ENCODE peak calls at places on chromosomes 4 and X, in five cellular contexts. G is cardiac muscle cell, R is lower lobe of right lung, Z is AG10803, H is endothelial cell of umbilical vein. V is an unnamed sample.
A peak's percentile ranks its signal among the peaks of the same experiment; 100 is the strongest.

GRCh38 chrX:71178908-71179307 is 34.3 kb downstream of the NLGN3 start:
- DNase-seq in R (peak; percentile 47), H (peak; percentile 62), G (peak; percentile 79), Z (peak; percentile 62), V (peak; percentile 80)

GRCh38 chr4:98951710-98952109 is 22.8 kb upstream of the EIF4E start:
- DNase-seq in Z (no peak), R (no peak), G (no peak), H (no peak), V (no peak)

GRCh38 chr4:52704133-52704532 is 45.0 kb upstream of the USP46 start:
- DNase-seq in H (no peak), R (no peak), G (peak; percentile 38), Z (peak; percentile 76), V (peak; percentile 55)

GRCh38 chr4:80360900-80361299 is 25.4 kb downstream of the CFAP299 start:
- DNase-seq in Z (no peak), R (no peak), G (no peak), H (no peak), V (peak; percentile 52)

GRCh38 chr4:81555489-81555888 is 83.8 kb upstream of the RASGEF1B start:
- DNase-seq in G (no peak), R (no peak), H (no peak), Z (no peak), V (no peak)

GRCh38 chrX:115892787-115893671 is 277.5 kb upstream of the AGTR2 start:
- DNase-seq in R (no peak), G (peak; percentile 45), H (no peak), Z (no peak), V (no peak)

GRCh38 chrX:11765449-11765848 is 7.4 kb downstream of the MSL3 start:
- DNase-seq in G (no peak), Z (no peak), H (no peak), R (no peak), V (no peak)

GRCh38 chr4:84875636-84876371 is 90.7 kb downstream of the WDFY3 start:
- DNase-seq in Z (no peak), G (peak; percentile 62), R (no peak), H (no peak), V (no peak)

GRCh38 chr4:117549624-117550023 is 464.2 kb upstream of the TRAM1L1 start:
- DNase-seq in R (no peak), H (no peak), Z (no peak), G (no peak), V (no peak)

GRCh38 chrX:47619486-47620302 is at the start of gene SYN1:
- DNase-seq in R (peak; percentile 85), H (peak; percentile 60), G (peak; percentile 90), Z (peak; percentile 70), V (peak; percentile 90)

GRCh38 chrX:320126-320783 is 1.7 kb upstream of the GTPBP6 start:
- DNase-seq in Z (no peak), R (peak; percentile 43), H (peak; percentile 28), G (peak; percentile 40), V (peak; percentile 50)

GRCh38 chrX:113929004-113929403 is 654.9 kb upstream of the HTR2C start:
- DNase-seq in H (peak; percentile 14), R (no peak), Z (peak; percentile 1), G (peak; percentile 74), V (no peak)

GRCh38 chr4:165293061-165293460 is 34.4 kb upstream of the MSMO1 start:
- DNase-seq in R (no peak), G (no peak), Z (no peak), H (no peak), V (no peak)

GRCh38 chr4:87838207-87838606 is 5.4 kb downstream of the MEPE start:
- DNase-seq in Z (no peak), R (no peak), H (no peak), G (no peak), V (peak; percentile 16)

GRCh38 chr4:92253550-92253949 is 50.2 kb upstream of the GRID2 start:
- DNase-seq in R (no peak), H (no peak), Z (no peak), G (no peak), V (no peak)

GRCh38 chrX:37302569-37302968 is 46.6 kb upstream of the PRRG1 start:
- DNase-seq in G (peak; percentile 68), R (no peak), H (peak; percentile 43), Z (peak; percentile 23), V (peak; percentile 1)

GRCh38 chr4:107916623-107917022 is 14.7 kb upstream of the CYP2U1 start:
- DNase-seq in G (no peak), R (no peak), H (no peak), Z (no peak), V (no peak)

GRCh38 chr4:123346330-123346940 is 50.2 kb upstream of the SPRY1 start:
- DNase-seq in H (no peak), R (no peak), G (no peak), Z (no peak), V (peak; percentile 57)

GRCh38 chrX:53266175-53266574 is 15.2 kb downstream of the IQSEC2 start:
- DNase-seq in Z (no peak), G (no peak), H (no peak), R (no peak), V (no peak)

GRCh38 chrX:115058276-115058675 is 40.9 kb upstream of the IL13RA2 start:
- DNase-seq in G (peak; percentile 93), H (peak; percentile 72), Z (peak; percentile 95), R (no peak), V (peak; percentile 75)

GRCh38 chrX:139543920-139544319 is 13.4 kb downstream of the F9 start:
- DNase-seq in G (no peak), R (no peak), H (no peak), Z (no peak), V (no peak)

GRCh38 chr4:183617075-183617474 is 41.9 kb downstream of the RWDD4 start:
- DNase-seq in R (no peak), H (no peak), Z (no peak), G (no peak), V (no peak)

GRCh38 chrX:119763175-119763574 is 4.8 kb downstream of the SOWAHD start:
- DNase-seq in H (no peak), Z (peak; percentile 91), G (peak; percentile 85), R (no peak), V (peak; percentile 71)

GRCh38 chr4:54547299-54548097 is 110.3 kb upstream of the KIT start:
- DNase-seq in R (no peak), H (no peak), Z (no peak), G (no peak), V (no peak)

GRCh38 chr4:167903291-167903721 is 189.0 kb upstream of the ANXA10 start:
- DNase-seq in R (no peak), H (peak; percentile 81), G (peak; percentile 47), Z (peak; percentile 3), V (peak; percentile 67)

GRCh38 chr4:168876106-168876505 is 133.9 kb downstream of the CBR4 start:
- DNase-seq in G (no peak), R (no peak), H (no peak), Z (peak; percentile 77), V (peak; percentile 42)

GRCh38 chr4:53956053-53956452 is 108.4 kb downstream of the CHIC2 start:
- DNase-seq in H (no peak), Z (no peak), R (no peak), G (no peak), V (no peak)

GRCh38 chr4:169017971-169018370 is 7.9 kb upstream of the CBR4 start:
- DNase-seq in R (no peak), H (no peak), G (no peak), Z (no peak), V (no peak)

GRCh38 chrX:23332101-23332887 is 2.4 kb upstream of the PTCHD1 start:
- DNase-seq in G (no peak), R (no peak), Z (no peak), H (no peak), V (no peak)

GRCh38 chr4:166169111-166169510 is 296.1 kb downstream of the TLL1 start:
- DNase-seq in G (peak; percentile 45), H (no peak), R (no peak), Z (no peak), V (peak; percentile 6)

GRCh38 chrX:38806875-38807601 is 5.8 kb downstream of the MID1IP1 start:
- DNase-seq in H (no peak), R (no peak), G (no peak), Z (no peak), V (no peak)

GRCh38 chr4:22873899-22874298 is 181.2 kb downstream of the GBA3 start:
- DNase-seq in G (no peak), Z (no peak), H (no peak), R (no peak), V (no peak)

GRCh38 chr4:22874334-22874912 is 181.7 kb downstream of the GBA3 start:
- DNase-seq in R (no peak), H (no peak), G (no peak), Z (no peak), V (no peak)

GRCh38 chr4:22870847-22871246 is 178.1 kb downstream of the GBA3 start:
- DNase-seq in G (no peak), H (no peak), R (no peak), Z (no peak), V (no peak)

GRCh38 chr4:22869235-22869634 is 176.5 kb downstream of the GBA3 start:
- DNase-seq in H (no peak), Z (no peak), G (no peak), R (no peak), V (no peak)
- TF ChIP-seq CTCF in H (no peak), Z (no peak), G (no peak), R (no peak), V (no peak)

GRCh38 chr4:38132140-38132673 is 172.0 kb downstream of the PTTG2 start:
- DNase-seq in G (peak; percentile 98), H (peak; percentile 92), R (no peak), Z (peak; percentile 99), V (peak; percentile 84)

GRCh38 chr4:38131371-38132139 is 171.4 kb downstream of the PTTG2 start:
- DNase-seq in R (no peak), Z (no peak), G (peak; percentile 39), H (peak; percentile 31), V (no peak)

GRCh38 chr4:38135201-38135600 is 175.0 kb downstream of the PTTG2 start:
- DNase-seq in Z (no peak), R (no peak), H (no peak), G (no peak), V (no peak)

GRCh38 chr4:38133711-38134480 is 173.7 kb downstream of the PTTG2 start:
- DNase-seq in G (no peak), Z (peak; percentile 24), H (no peak), R (no peak), V (no peak)

GRCh38 chr4:38132843-38133662 is 172.9 kb downstream of the PTTG2 start:
- DNase-seq in Z (no peak), G (no peak), R (no peak), H (no peak), V (no peak)
- H3K4me3 ChIP-seq in Z (no peak overlapping the region), G (no peak overlapping the region), R (no peak overlapping the region), H (no peak overlapping the region), V (no peak overlapping the region)

GRCh38 chrX:19072372-19072771 is 49.9 kb downstream of the ADGRG2 start:
- DNase-seq in H (no peak), G (no peak), Z (no peak), R (no peak), V (no peak)
- TF ChIP-seq CTCF in H (no peak), G (no peak), Z (no peak), R (no peak), V (no peak)

GRCh38 chr4:111748157-111748556 is 397.1 kb upstream of the FAM241A start:
- DNase-seq in R (no peak), Z (no peak), G (no peak), H (no peak), V (no peak)
- H3K4me3 ChIP-seq in R (no peak overlapping the region), Z (no peak overlapping the region), G (no peak overlapping the region), H (no peak overlapping the region), V (no peak overlapping the region)

GRCh38 chr4:93764647-93765246 is 63.8 kb upstream of the ATOH1 start:
- DNase-seq in H (peak; percentile 56), Z (peak; percentile 26), G (peak; percentile 62), R (no peak), V (peak; percentile 3)
- TF ChIP-seq CTCF in H (peak; percentile 48), Z (peak; percentile 77), G (peak; percentile 68), R (peak; percentile 71), V (peak; percentile 60)

GRCh38 chrX:10157032-10157341 is 212 bp downstream of the CLCN4 start:
- DNase-seq in Z (no peak), G (no peak), R (no peak), H (no peak), V (no peak)
- H3K4me3 ChIP-seq in Z (peak overlapping the region; percentile 39), G (peak overlapping the region; percentile 36), R (peak overlapping the region; percentile 46), H (peak overlapping the region; percentile 91), V (peak overlapping the region; percentile 38)